ENCODE peak calls at places on chromosome 1, in eight cellular contexts. O, R, T, U, W, N, C and Z are unnamed samples.

GRCh38 chr1:181485276-181486097 is 2.2 kb downstream of the CACNA1E start:
- DNase-seq in N (no peak), R (peak; percentile 81), T (peak; percentile 53), U (no peak), W (no peak), O (no peak), C (peak; percentile 27), Z (no peak)

GRCh38 chr1:76868916-76869315 is 1.6 kb downstream of the ST6GALNAC5 start:
- DNase-seq in R (peak; percentile 74), W (no peak), T (no peak), C (no peak), N (no peak), U (no peak), O (no peak), Z (no peak)

GRCh38 chr1:206103979-206104378 is 13.2 kb downstream of the AVPR1B start:
- DNase-seq in U (no peak), W (no peak), O (no peak), C (no peak), R (no peak), N (no peak), T (no peak), Z (no peak)

GRCh38 chr1:201561195-201561564 is 22.3 kb downstream of the NAV1 start:
- DNase-seq in N (no peak), O (no peak), C (no peak), W (no peak), T (no peak), U (no peak), R (no peak), Z (no peak)

GRCh38 chr1:161007369-161007768 is 13.6 kb downstream of the F11R start:
- DNase-seq in O (no peak), U (no peak), C (no peak), W (no peak), T (no peak), R (no peak), N (no peak), Z (no peak)

GRCh38 chr1:99943238-99943794 is 26.5 kb upstream of the SLC35A3 start:
- DNase-seq in N (peak; percentile 12), U (no peak), T (no peak), O (no peak), C (no peak), W (no peak), R (no peak), Z (peak; percentile 26)

GRCh38 chr1:8409107-8409506 is 91.2 kb downstream of the SLC45A1 start:
- DNase-seq in C (peak; percentile 40), U (no peak), W (peak; percentile 76), N (peak; percentile 9), O (no peak), T (no peak), R (peak; percentile 63), Z (no peak)

GRCh38 chr1:56710646-56711045 is 65.5 kb downstream of the PRKAA2 start:
- DNase-seq in N (no peak), T (no peak), W (peak; percentile 47), U (no peak), O (no peak), C (no peak), R (no peak), Z (no peak)

GRCh38 chr1:30010506-30011106 is 712.8 kb downstream of the MATN1 start:
- DNase-seq in U (no peak), R (no peak), O (no peak), C (no peak), T (no peak), W (no peak), N (no peak), Z (no peak)

DNA sequence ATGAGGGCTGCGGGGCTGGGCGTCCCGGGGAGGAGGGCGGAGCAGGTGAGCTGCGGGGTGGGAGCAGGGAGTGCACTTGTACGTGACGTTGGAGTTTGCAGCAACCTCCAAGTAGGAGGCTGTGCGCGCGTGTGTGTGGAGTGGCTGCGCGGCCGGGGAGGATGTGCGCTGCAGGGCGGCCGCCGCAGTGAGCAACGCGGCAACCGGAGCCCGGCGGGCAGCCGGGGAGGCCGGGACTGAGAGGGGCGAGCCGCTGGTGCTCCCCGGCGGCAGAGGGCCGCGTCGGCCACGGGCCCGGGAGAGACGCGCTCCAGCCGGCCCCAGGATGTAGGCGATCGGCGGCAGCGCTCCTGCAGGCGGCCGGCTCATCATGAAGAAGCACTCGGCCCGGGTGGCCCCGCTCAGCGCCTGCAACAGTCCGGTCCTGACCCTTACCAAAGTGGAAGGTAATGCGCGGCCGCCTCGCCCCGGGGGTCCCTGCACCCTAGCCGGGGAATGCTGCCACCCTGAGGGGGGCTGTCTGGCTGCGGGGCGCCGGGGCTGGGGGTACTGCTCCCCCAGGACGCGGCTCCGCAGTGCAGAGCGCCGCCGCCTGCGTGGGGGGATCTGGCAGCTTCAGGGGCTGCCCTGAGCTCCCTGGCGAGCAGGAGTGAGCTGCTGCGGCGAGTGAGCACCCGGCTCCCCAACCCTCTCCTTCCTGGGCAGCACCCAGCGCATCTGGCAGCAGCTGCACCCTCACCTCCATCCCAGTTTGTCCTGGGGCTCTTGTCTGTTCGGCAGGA is 158.9 kb upstream of the COA6 start:
- DNase-seq in N (no peak), O (no peak), U (no peak), C (no peak), W (no peak), T (no peak), R (peak; percentile 74), Z (no peak)
- TF ChIP-seq EZH2 in N (no peak), O (no peak), U (peak; percentile 13), C (no peak), W (peak; percentile 42), T (no peak), R (no peak), Z (no peak)

GRCh38 chr1:232634086-232634485 is 4.2 kb upstream of the SIPA1L2 start:
- DNase-seq in O (no peak), T (no peak), N (no peak), R (no peak), C (no peak), W (no peak), U (no peak), Z (no peak)
- TF ChIP-seq POLR2AphosphoS5 in O (no peak), T (no peak), N (no peak), R (no peak), C (no peak), W (no peak), U (no peak), Z (no peak)

GRCh38 chr1:77899647-77900320 is 11.4 kb downstream of the NEXN start:
- DNase-seq in R (no peak), W (peak; percentile 36), O (no peak), C (no peak), N (peak; percentile 59), T (no peak), U (no peak), Z (no peak)

GRCh38 chr1:77906624-77907023 is 18.2 kb downstream of the NEXN start:
- DNase-seq in O (no peak), W (no peak), U (no peak), R (no peak), T (no peak), N (no peak), C (no peak), Z (no peak)

GRCh38 chr1:77905603-77906002 is 17.2 kb downstream of the NEXN start:
- DNase-seq in O (no peak), T (no peak), C (no peak), N (no peak), U (no peak), R (no peak), W (no peak), Z (no peak)

GRCh38 chr1:77906146-77906545 is 17.7 kb downstream of the NEXN start:
- DNase-seq in O (no peak), W (no peak), N (no peak), T (no peak), U (no peak), R (no peak), C (no peak), Z (no peak)

GRCh38 chr1:77900687-77901293 is 12.4 kb downstream of the NEXN start:
- DNase-seq in C (peak; percentile 12), T (peak; percentile 11), R (peak; percentile 74), U (peak; percentile 21), O (peak; percentile 53), W (peak; percentile 83), N (peak; percentile 42), Z (peak; percentile 40)
- H3K4me3 ChIP-seq in C (no peak overlapping the region), T (no peak overlapping the region), R (no peak overlapping the region), U (no peak overlapping the region), O (no peak overlapping the region), W (no peak overlapping the region), N (no peak overlapping the region), Z (no peak overlapping the region)

DNA sequence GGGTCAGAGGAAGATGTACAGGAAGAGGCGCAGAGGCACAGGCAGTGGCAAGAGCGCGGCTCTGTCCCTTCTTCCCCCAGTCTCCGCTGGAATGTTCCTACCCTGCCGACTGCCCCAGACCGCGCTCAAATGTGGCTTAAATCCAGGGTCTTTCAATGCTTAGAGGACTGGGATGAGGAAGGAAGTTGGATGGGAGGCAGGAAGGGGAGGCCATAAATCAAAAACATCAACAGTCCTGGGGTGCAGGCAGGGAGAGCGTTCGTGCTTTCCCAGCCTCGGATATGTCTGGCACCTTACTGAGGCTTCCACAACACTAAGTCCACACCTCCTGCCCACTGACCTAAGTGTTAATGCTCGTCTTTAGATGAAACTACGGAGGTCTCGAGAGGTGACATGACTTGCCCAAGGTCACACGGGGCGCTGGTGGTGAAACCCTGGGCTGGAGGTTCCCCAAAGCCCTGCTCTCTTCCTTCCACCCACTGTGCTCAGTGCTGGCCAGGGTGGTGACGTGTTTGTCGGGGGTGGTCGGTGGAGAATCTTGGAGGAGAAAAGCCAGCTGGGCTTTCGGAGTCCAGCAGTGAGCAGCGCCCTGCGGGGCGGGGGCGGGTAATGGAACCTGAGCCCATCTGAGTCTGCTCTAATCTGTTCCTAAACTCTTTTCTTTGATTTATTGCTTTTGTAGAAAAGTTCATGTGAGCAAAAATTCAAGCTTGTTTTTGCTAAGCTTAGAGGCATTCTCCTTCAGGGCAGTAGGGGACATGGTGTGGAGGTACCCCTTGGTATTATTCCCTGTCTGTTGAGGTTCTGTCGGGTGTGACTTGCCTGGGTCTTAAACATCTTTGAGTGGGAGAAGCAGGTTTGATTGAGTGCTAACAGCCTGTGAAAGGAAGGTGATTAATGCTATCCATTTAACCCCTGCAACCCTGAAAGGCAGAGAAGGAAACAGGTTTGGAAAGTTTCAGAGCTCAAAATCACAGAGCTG is 725 bp downstream of the CDA start:
- DNase-seq in T (no peak), C (no peak), N (no peak), R (no peak), W (peak; percentile 88), U (no peak), O (no peak), Z (no peak)
- TF ChIP-seq EZH2 in T (no peak), C (no peak), N (no peak), R (no peak), W (peak; percentile 39), U (no peak), O (no peak), Z (no peak)

DNA sequence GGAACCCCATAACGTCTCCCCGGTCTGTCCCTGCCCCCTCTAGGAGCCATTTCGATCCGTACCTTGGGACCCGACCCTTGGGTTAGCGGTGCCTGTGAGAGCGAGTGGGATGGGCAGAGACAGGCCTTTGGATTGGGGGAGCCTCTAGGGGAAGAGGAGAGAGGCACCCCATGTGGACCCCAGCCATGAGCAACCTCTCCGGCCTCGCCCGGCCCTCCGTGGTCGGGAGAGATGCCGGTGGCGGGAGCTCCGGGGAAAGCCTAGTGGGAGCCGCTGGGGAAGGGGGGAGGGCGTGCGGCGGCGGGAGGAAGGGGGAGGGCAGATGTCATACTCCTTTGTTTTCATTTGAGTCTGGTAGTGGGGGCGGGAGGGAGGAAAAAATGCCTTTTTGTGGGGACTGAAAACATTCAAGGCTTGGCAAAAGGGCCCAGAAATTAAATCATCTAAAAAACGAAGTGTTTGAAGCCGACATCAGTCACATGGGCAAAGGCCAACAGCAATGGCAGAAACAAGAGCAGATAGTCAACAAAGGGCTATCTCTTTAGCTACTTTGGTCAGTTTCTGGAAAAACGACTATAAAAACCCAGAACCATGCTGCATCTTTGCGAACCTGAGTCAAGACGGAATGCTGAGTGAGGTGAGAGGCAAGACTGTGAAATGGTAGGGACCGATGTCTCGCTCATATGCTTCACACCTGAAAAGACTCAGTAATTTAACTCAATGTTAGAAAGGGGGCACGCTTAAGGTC is 751 bp downstream of the PTBP2 start:
- DNase-seq in N (peak; percentile 7), U (no peak), W (peak; percentile 84), O (no peak), R (peak; percentile 64), C (peak; percentile 63), T (no peak), Z (no peak)
- TF ChIP-seq POLR2AphosphoS5 in N (no peak), U (peak; percentile 9), W (peak; percentile 25), O (no peak), R (no peak), C (peak; percentile 72), T (no peak), Z (peak; percentile 32)